ENCODE peak calls at places on chromosomes 11 and 22, in six cellular contexts. U, V, I, K, L and X are unnamed samples.
A peak's percentile ranks its signal among the peaks of the same experiment; 100 is the strongest.

GRCh38 chr11:1192741-1193325 is 30.0 kb upstream of the MUC5B start:
- DNase-seq in U (no peak), K (no peak), L (no peak), I (no peak), V (no peak), X (no peak)

GRCh38 chr22:37337204-37337943 is 55.1 kb downstream of the CYTH4 start:
- DNase-seq in K (peak; percentile 54), L (no peak), V (no peak), I (no peak), U (no peak), X (no peak)

GRCh38 chr11:28466506-28466905 is 358.3 kb downstream of the METTL15 start:
- DNase-seq in V (no peak), U (no peak), L (no peak), I (no peak), K (no peak), X (no peak)

GRCh38 chr11:127000291-127000968 is at the start of gene KIRREL3:
- DNase-seq in U (no peak), K (peak; percentile 48), V (no peak), I (peak; percentile 54), L (no peak), X (no peak)

GRCh38 chr11:106127604-106128003 is 50.1 kb downstream of the AASDHPPT start:
- DNase-seq in K (no peak), L (no peak), V (no peak), U (no peak), I (no peak), X (no peak)

GRCh38 chr11:82305123-82305522 is 428.5 kb downstream of the FAM181B start:
- DNase-seq in U (no peak), L (no peak), I (no peak), K (no peak), V (no peak), X (no peak)

GRCh38 chr11:126489791-126490190 is 134.3 kb downstream of the ST3GAL4 start:
- DNase-seq in V (no peak), U (no peak), K (peak; percentile 51), I (no peak), L (no peak), X (no peak)

GRCh38 chr22:49197500-49197899 is 630.2 kb downstream of the BRD1 start:
- DNase-seq in K (no peak), I (peak; percentile 0), V (no peak), U (no peak), L (no peak), X (no peak)

GRCh38 chr22:23424031-23424430 is 156.1 kb downstream of the IGLL1 start:
- DNase-seq in L (no peak), V (no peak), K (no peak), I (no peak), U (no peak), X (no peak)

GRCh38 chr11:132994038-132994502 is 538.2 kb downstream of the OPCML start:
- DNase-seq in K (peak; percentile 6), U (no peak), L (no peak), V (no peak), I (peak; percentile 24), X (no peak)

GRCh38 chr11:133004369-133004768 is 527.9 kb downstream of the OPCML start:
- DNase-seq in I (no peak), K (no peak), V (no peak), L (no peak), U (no peak), X (no peak)

GRCh38 chr11:132999519-132999918 is 532.8 kb downstream of the OPCML start:
- DNase-seq in L (no peak), K (no peak), I (peak; percentile 46), V (no peak), U (peak; percentile 15), X (no peak)

GRCh38 chr11:132997396-132997795 is 534.9 kb downstream of the OPCML start:
- DNase-seq in I (no peak), L (no peak), V (no peak), U (no peak), K (no peak), X (no peak)

GRCh38 chr11:132999031-132999430 is 533.3 kb downstream of the OPCML start:
- DNase-seq in U (no peak), K (no peak), I (no peak), V (no peak), L (no peak), X (no peak)
- H3K4me3 ChIP-seq in U (no peak overlapping the region), K (no peak overlapping the region), I (no peak overlapping the region), V (no peak overlapping the region), L (no peak overlapping the region), X (no peak overlapping the region)

GRCh38 chr11:61812736-61813411 is 3.9 kb downstream of the FADS1 start:
- DNase-seq in K (no peak), I (no peak), U (peak; percentile 73), V (no peak), L (no peak), X (no peak)
- H3K4me1 ChIP-seq in K (peaks cover 3% of the 10 kb centered on the region), I (peaks cover 10% of the 10 kb centered on the region), U (no peaks in the 10 kb centered on the region), V (peaks cover 4% of the 10 kb centered on the region), L (no peaks in the 10 kb centered on the region), X (peaks cover 8% of the 10 kb centered on the region)

DNA sequence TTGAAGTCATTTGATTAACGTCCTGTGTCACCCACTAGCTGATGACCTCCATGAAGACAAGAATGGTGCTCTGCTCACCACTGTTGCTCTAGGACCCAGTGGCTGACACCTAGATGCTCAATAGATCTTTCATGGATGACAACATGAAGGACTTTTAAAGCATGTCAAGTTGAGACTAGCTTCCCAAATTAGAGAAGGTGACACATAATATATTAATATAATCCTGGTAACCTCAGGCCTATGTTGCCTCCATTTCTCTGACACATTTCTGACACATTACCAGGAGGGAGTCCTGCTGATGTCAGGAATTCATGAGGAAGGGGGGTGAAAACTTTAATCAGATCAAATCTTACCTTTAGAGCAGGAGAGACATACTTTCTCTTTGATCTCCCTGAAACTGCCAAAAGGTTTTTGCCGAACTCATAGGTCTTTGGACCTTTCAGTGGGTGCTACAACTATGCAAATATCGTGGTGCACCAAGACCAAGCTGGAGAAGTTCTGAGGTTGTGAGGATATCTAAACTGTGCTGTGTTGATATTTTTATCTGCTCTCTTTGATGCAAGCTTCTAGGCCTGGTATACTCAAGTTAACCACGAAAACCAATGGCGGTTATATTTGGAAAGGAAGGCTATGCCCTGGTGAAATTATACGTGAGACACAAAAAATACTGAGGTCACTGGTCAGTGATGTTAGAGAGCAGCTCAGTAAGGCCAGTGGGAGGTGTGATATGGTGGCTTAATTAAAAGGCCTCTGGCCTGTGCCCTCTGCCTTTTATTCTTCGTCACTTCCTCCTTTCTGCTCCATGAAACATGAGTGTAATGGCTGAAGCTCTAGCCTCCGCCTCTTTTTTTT is 13.2 kb upstream of the AMPD3 start:
- DNase-seq in I (no peak), L (no peak), K (peak; percentile 45), V (no peak), U (no peak), X (no peak)
- H3K27me3 ChIP-seq in I (peaks cover 5% of the 10 kb centered on the region), L (no peaks in the 10 kb centered on the region), K (no peaks in the 10 kb centered on the region), V (no peaks in the 10 kb centered on the region), U (no peaks in the 10 kb centered on the region), X (no peaks in the 10 kb centered on the region)

GRCh38 chr11:78350101-78350645 is 67.4 kb downstream of the GAB2 start:
- DNase-seq in I (no peak), L (peak; percentile 19), U (no peak), K (peak; percentile 26), V (no peak), X (no peak)
- H3K4me3 ChIP-seq in I (no peak overlapping the region), L (no peak overlapping the region), U (no peak overlapping the region), K (peak overlapping the region; percentile 38), V (peak overlapping the region; percentile 65), X (no peak overlapping the region)

GRCh38 chr22:21943571-21944448 is 8.8 kb downstream of the PPM1F start:
- DNase-seq in U (no peak), K (no peak), I (no peak), V (no peak), L (no peak), X (no peak)
- H3K4me1 ChIP-seq in U (no peaks in the 10 kb centered on the region), K (peaks cover 34% of the 10 kb centered on the region), I (peaks cover 12% of the 10 kb centered on the region), V (peaks cover 30% of the 10 kb centered on the region), L (peaks cover 12% of the 10 kb centered on the region), X (no peaks in the 10 kb centered on the region)

DNA sequence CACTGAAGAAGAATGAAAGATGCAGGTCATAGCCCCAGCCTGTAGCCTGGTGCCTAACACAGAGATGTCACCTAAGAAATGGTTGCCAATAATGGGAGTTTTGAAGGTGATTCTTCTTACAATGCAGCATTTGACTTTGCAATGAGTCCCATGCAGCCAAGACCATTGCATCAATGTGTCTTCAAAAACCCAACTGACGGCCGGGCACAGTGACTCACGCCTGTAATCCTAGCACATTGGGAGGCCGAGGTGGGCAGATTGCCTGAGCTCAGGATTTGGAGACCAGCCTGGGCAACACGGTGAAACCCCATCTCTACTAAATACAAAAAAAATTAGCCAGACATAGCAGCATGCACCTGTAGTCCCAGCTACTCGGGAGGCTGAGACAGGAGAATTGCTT is 89.3 kb upstream of the ASPHD2 start:
- DNase-seq in L (no peak), I (no peak), U (no peak), K (peak; percentile 20), V (no peak), X (no peak)
- H3K27me3 ChIP-seq in L (no peaks in the 10 kb centered on the region), I (peaks cover 30% of the 10 kb centered on the region), U (no peaks in the 10 kb centered on the region), K (no peaks in the 10 kb centered on the region), V (no peaks in the 10 kb centered on the region), X (peaks cover 5% of the 10 kb centered on the region)

GRCh38 chr11:60378359-60378758 is at the start of gene MS4A7:
- DNase-seq in K (no peak), U (no peak), L (peak; percentile 44), I (no peak), V (no peak), X (no peak)
- H3K4me3 ChIP-seq in K (no peak within 1 kb of the TSS), U (no peak within 1 kb of the TSS), L (no peak within 1 kb of the TSS), I (no peak within 1 kb of the TSS), V (peak within 1 kb of the TSS; percentile 59), X (no peak within 1 kb of the TSS)

DNA sequence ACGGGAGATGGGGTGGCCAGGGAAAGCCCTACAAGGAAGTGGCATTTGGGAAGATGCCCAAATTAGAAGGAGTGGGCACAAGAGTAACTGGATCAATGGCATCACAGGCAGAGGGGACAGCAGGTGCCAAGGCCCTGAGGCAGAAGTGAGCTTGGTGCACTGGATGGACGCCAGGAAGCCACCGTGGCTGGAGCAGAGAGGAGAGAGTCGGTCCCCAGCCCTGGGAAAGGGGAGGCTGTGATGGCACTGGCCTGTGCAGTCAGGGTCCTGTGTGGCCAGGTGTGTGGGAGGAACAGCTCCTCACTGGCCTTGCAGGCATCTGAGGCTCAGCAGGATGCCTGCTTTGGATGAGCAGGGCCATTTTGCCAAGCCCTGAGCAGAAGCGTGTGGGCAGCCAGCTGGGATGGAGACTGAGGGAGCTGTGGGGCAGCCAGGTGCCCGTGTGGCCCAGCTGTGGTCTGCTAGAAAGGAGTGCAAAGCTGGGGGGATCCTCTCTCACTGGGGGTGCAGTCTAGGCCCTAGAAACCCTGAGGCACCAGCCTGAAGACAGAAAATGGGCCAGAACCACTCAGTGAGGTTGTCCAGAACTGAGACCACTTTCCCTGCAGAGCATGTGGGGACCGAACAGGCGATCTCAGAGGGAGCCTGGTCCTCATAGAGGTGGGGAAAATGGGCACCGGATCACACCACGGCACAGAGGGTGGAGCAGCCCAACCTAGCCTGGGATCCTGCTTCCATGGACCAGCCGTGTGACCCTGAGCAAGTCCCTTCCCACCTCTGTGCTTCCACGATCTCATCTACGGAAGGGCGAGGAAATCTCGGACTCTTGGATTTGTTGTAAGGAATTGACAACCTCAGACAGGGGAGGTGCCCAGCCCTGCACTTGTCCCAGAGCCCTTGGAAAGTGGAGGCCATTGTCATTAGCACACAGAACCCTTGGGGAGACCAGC is 78.6 kb upstream of the RTL6 start:
- DNase-seq in V (no peak), I (no peak), U (no peak), K (no peak), L (no peak), X (no peak)
- H3K4me1 ChIP-seq in V (peaks cover 2% of the 10 kb centered on the region), I (peaks cover 11% of the 10 kb centered on the region), U (no peaks in the 10 kb centered on the region), K (no peaks in the 10 kb centered on the region), L (no peaks in the 10 kb centered on the region), X (no peaks in the 10 kb centered on the region)